ENCODE peak calls at places on chromosomes 13 and 19, in six cellular contexts. T is heart left ventricle, S is H9, J is thoracic aorta, E is WTC11, C is endothelial cell. Y is an unnamed sample.
A peak's percentile ranks its signal among the peaks of the same experiment; 100 is the strongest.

GRCh38 chr13:36154567-36155231 is 23.5 kb upstream of the DCLK1 start:
- DNase-seq in T (no peak), S (peak; percentile 60), J (no peak), E (peak; percentile 62), C (no peak), Y (peak; percentile 80)

GRCh38 chr19:43560687-43561086 is 14.6 kb downstream of the XRCC1 start:
- DNase-seq in T (no peak), S (peak; percentile 40), J (no peak), E (peak; percentile 23), C (no peak), Y (peak; percentile 39)

GRCh38 chr19:31350693-31351211 is 1.5 kb upstream of the TSHZ3 start:
- DNase-seq in T (peak; percentile 79), S (peak; percentile 43), J (no peak), E (peak; percentile 51), C (peak; percentile 66), Y (peak; percentile 78)

GRCh38 chr13:94369862-94370491 is 109.5 kb downstream of the DCT start:
- DNase-seq in T (no peak), S (no peak), J (no peak), E (no peak), C (no peak), Y (no peak)

GRCh38 chr13:26964278-26965057 is 203.9 kb upstream of the GPR12 start:
- DNase-seq in T (peak; percentile 38), S (no peak), J (no peak), E (no peak), C (no peak), Y (no peak)

GRCh38 chr19:8233370-8233769 is 24.2 kb downstream of the CERS4 start:
- DNase-seq in T (no peak), S (no peak), J (no peak), E (no peak), C (no peak), Y (no peak)

GRCh38 chr13:49629947-49630346 is 1.6 kb downstream of the ARL11 start:
- DNase-seq in T (no peak), S (no peak), J (no peak), E (no peak), C (no peak), Y (no peak)

GRCh38 chr13:29474991-29475390 is 120.5 kb downstream of the SLC7A1 start:
- DNase-seq in T (no peak), S (no peak), J (no peak), E (no peak), C (no peak), Y (no peak)

GRCh38 chr13:30581582-30581981 is 36.1 kb upstream of the USPL1 start:
- DNase-seq in T (no peak), S (no peak), J (no peak), E (no peak), C (peak; percentile 16), Y (no peak)

GRCh38 chr19:55579766-55580621 is 654 bp downstream of the ZNF579 start:
- DNase-seq in T (no peak), S (peak; percentile 59), J (no peak), E (peak; percentile 33), C (no peak), Y (peak; percentile 64)

GRCh38 chr19:33465371-33465770 is 56.2 kb downstream of the PEPD start:
- DNase-seq in T (no peak), S (peak; percentile 14), J (no peak), E (no peak), C (no peak), Y (peak; percentile 2)

GRCh38 chr19:15087182-15087581 is 5.2 kb downstream of the OR1I1 start:
- DNase-seq in T (no peak), S (no peak), J (no peak), E (no peak), C (no peak), Y (no peak)

GRCh38 chr19:34351382-34351802 is 13.6 kb upstream of the GPI start:
- DNase-seq in T (no peak), S (no peak), J (no peak), E (no peak), C (no peak), Y (no peak)

GRCh38 chr19:12913011-12913561 is 6.0 kb downstream of the SYCE2 start:
- DNase-seq in T (peak; percentile 79), S (peak; percentile 71), J (no peak), E (peak; percentile 67), C (no peak), Y (peak; percentile 57)

GRCh38 chr19:57302020-57302465 is 18.2 kb upstream of the ZNF543 start:
- DNase-seq in T (no peak), S (no peak), J (no peak), E (no peak), C (no peak), Y (no peak)

GRCh38 chr19:51570962-51571575 is at the start of gene ZNF175:
- DNase-seq in T (peak; percentile 97), S (peak; percentile 88), J (peak; percentile 73), E (peak; percentile 92), C (peak; percentile 90), Y (peak; percentile 92)

GRCh38 chr13:36848228-36848982 is 29.4 kb downstream of the RFXAP start:
- DNase-seq in T (no peak), S (no peak), J (no peak), E (peak; percentile 29), C (no peak), Y (no peak)

GRCh38 chr13:103403148-103403740 is 337.0 kb upstream of the SLC10A2 start:
- DNase-seq in T (no peak), S (no peak), J (no peak), E (no peak), C (no peak), Y (no peak)

GRCh38 chr19:43532571-43532961 is 422 bp upstream of the ZNF575 start:
- DNase-seq in T (peak; percentile 56), S (peak; percentile 48), J (no peak), E (peak; percentile 24), C (peak; percentile 22), Y (no peak)

GRCh38 chr13:44050450-44051063 is 170.9 kb downstream of the LACC1 start:
- DNase-seq in T (no peak), S (no peak), J (no peak), E (no peak), C (no peak), Y (no peak)

GRCh38 chr19:48403606-48404005 is 10.1 kb downstream of the GRIN2D start:
- DNase-seq in T (no peak), S (peak; percentile 86), J (no peak), E (peak; percentile 71), C (no peak), Y (peak; percentile 67)

GRCh38 chr19:48390188-48391099 is 907 bp downstream of the KDELR1 start:
- DNase-seq in T (peak; percentile 71), S (peak; percentile 65), J (no peak), E (peak; percentile 81), C (peak; percentile 77), Y (peak; percentile 88)

GRCh38 chr13:23868521-23868920 is 20.7 kb downstream of the MIPEP start:
- DNase-seq in T (no peak), S (no peak), J (no peak), E (no peak), C (no peak), Y (no peak)

GRCh38 chr19:20858218-20858617 is 64.8 kb upstream of the ZNF85 start:
- DNase-seq in T (no peak), S (peak; percentile 41), J (no peak), E (no peak), C (no peak), Y (no peak)

GRCh38 chr13:50191004-50191403 is 175.8 kb downstream of the KCNRG start:
- DNase-seq in T (no peak), S (no peak), J (no peak), E (no peak), C (no peak), Y (no peak)

GRCh38 chr19:51143486-51143885 is 1.4 kb downstream of the SIGLEC7 start:
- DNase-seq in T (no peak), S (no peak), J (no peak), E (no peak), C (no peak), Y (no peak)

GRCh38 chr13:66323695-66324094 is 906.4 kb downstream of the PCDH9 start:
- DNase-seq in T (no peak), S (no peak), J (no peak), E (no peak), C (no peak), Y (no peak)

GRCh38 chr19:23436318-23436717 is 41.0 kb upstream of the ZNF91 start:
- DNase-seq in T (no peak), S (no peak), J (no peak), E (peak; percentile 35), C (no peak), Y (no peak)
- TF ChIP-seq CTCF in T (no peak), S (peak; percentile 46), J (no peak), E (peak; percentile 23), C (no peak), Y (no peak)

GRCh38 chr19:38812841-38813320 is at the start of gene LGALS4:
- DNase-seq in T (no peak), S (no peak), J (no peak), E (no peak), C (no peak), Y (no peak)

GRCh38 chr19:38815059-38816001 is 2.6 kb upstream of the LGALS4 start:
- DNase-seq in T (no peak), S (peak; percentile 53), J (no peak), E (no peak), C (no peak), Y (no peak)

GRCh38 chr19:38816131-38816750 is 3.5 kb upstream of the LGALS4 start:
- DNase-seq in T (no peak), S (no peak), J (no peak), E (no peak), C (no peak), Y (no peak)

GRCh38 chr19:38813323-38813722 is 578 bp upstream of the LGALS4 start:
- DNase-seq in T (no peak), S (no peak), J (no peak), E (no peak), C (no peak), Y (no peak)

DNA sequence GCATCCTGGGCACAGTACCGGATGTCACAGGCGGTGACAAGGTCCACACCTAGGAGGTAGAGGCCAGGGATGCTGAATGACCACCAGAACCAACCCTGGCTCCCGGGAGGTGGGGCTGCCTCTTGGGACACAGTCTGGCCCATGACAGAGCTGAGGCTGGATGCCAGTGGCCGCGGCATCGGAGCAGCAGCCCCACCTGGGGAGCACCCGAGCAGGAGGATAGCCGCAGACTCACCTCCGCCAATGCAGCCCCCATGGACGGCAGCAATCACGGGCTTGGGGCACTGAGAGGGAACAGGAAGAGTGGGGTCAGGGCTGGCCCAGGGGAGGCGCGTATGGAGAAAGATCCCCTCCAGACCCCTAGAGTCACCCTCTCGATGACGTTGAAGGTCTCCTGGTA is 4.3 kb upstream of the LGALS4 start:
- DNase-seq in T (no peak), S (no peak), J (no peak), E (no peak), C (no peak), Y (no peak)
- TF ChIP-seq CTCF in T (no peak), S (no peak), J (no peak), E (no peak), C (no peak), Y (no peak)

GRCh38 chr19:53908106-53908932 is 759 bp upstream of the CACNG7 start:
- DNase-seq in T (no peak), S (peak; percentile 93), J (no peak), E (peak; percentile 94), C (peak; percentile 62), Y (peak; percentile 85)
- TF ChIP-seq CTCF in T (no peak), S (no peak), J (no peak), E (no peak), C (no peak), Y (no peak)

DNA sequence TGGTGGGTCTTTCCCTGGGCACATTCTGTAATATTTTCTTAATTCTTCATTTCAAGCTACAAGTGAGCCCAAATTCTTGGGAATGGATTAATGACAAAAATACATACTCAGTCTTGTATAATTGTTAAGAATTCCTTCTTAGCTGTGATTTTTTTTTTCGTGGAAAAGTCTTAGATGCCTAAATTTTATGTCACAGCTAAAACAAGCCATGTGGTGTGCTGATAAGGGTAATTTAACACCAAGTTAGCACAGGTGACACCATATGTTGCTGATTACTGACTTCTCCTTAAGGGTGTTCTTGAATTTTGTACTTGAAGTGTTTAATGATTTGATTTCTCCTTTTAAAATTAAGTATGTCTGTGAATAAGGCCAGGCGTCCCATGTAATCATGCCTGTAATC is 29.3 kb downstream of the WDFY2 start:
- DNase-seq in T (no peak), S (no peak), J (no peak), E (no peak), C (no peak), Y (no peak)
- TF ChIP-seq CTCF in T (no peak), S (no peak), J (no peak), E (no peak), C (no peak), Y (no peak)